ENCODE peak calls at places on chromosomes 5 and 9, in six cellular contexts. C is heart left ventricle, Z is transverse colon, B is prostate gland, H is upper lobe of left lung, S is body of pancreas. G is an unnamed sample.

GRCh38 chr9:135067091-135067710 is 20.3 kb upstream of the OLFM1 start:
- DNase-seq in H (no peak), S (peak; percentile 5), C (no peak), Z (no peak), B (no peak), G (no peak)

GRCh38 chr5:157450024-157450423 is 10.0 kb upstream of the NIPAL4 start:
- DNase-seq in S (no peak), Z (no peak), H (no peak), C (no peak), B (no peak), G (no peak)

GRCh38 chr9:72362680-72363139 is 2.3 kb downstream of the ZFAND5 start:
- DNase-seq in Z (peak; percentile 59), S (peak; percentile 68), B (peak; percentile 80), H (peak; percentile 90), C (peak; percentile 85), G (peak; percentile 90)

GRCh38 chr9:136695955-136696354 is 8.7 kb upstream of the AGPAT2 start:
- DNase-seq in S (peak; percentile 84), B (no peak), H (no peak), Z (peak; percentile 42), C (no peak), G (no peak)

GRCh38 chr5:90017236-90017635 is 392.3 kb downstream of the CETN3 start:
- DNase-seq in H (no peak), B (no peak), Z (no peak), C (no peak), S (no peak), G (no peak)

GRCh38 chr5:88459971-88460370 is 191.3 kb upstream of the TMEM161B start:
- DNase-seq in B (no peak), Z (no peak), H (no peak), C (no peak), S (no peak), G (no peak)

GRCh38 chr5:1668141-1668721 is 131.4 kb downstream of the MRPL36 start:
- DNase-seq in C (no peak), Z (no peak), S (peak; percentile 69), B (no peak), H (no peak), G (no peak)

GRCh38 chr9:74358944-74359343 is 138.2 kb upstream of the RORB start:
- DNase-seq in C (no peak), S (no peak), H (no peak), Z (no peak), B (no peak), G (no peak)

GRCh38 chr5:138544171-138545134 is 1.4 kb upstream of the ETF1 start:
- DNase-seq in B (no peak), H (no peak), Z (peak; percentile 20), S (peak; percentile 28), C (no peak), G (peak; percentile 71)

GRCh38 chr5:141870871-141871270 is 7.3 kb downstream of the PCDH1 start:
- DNase-seq in S (no peak), C (no peak), B (no peak), H (no peak), Z (peak; percentile 67), G (no peak)

GRCh38 chr5:155250601-155251000 is 237.0 kb downstream of the KIF4B start:
- DNase-seq in Z (no peak), B (no peak), S (no peak), H (no peak), C (no peak), G (no peak)

GRCh38 chr9:125095821-125096443 is 47.4 kb downstream of the SCAI start:
- DNase-seq in B (no peak), S (no peak), Z (no peak), H (no peak), C (no peak), G (no peak)

GRCh38 chr5:172769324-172769597 is 1.7 kb downstream of the DUSP1 start:
- DNase-seq in H (no peak), S (no peak), B (no peak), C (no peak), Z (no peak), G (peak; percentile 39)

GRCh38 chr5:57033103-57033502 is 81.2 kb upstream of the MIER3 start:
- DNase-seq in B (no peak), S (peak; percentile 58), H (no peak), Z (peak; percentile 91), C (no peak), G (peak; percentile 43)

GRCh38 chr9:136538599-136539426 is 7.0 kb downstream of the NOTCH1 start:
- DNase-seq in Z (peak; percentile 62), S (no peak), B (peak; percentile 70), H (peak; percentile 68), C (peak; percentile 74), G (no peak)

GRCh38 chr5:98785244-98785643 is 11.8 kb downstream of the RGMB start:
- DNase-seq in H (no peak), Z (no peak), B (no peak), S (no peak), C (no peak), G (no peak)

GRCh38 chr5:14744296-14745187 is 80.0 kb downstream of the OTULIN start:
- DNase-seq in Z (no peak), S (no peak), B (no peak), H (no peak), C (peak; percentile 57), G (no peak)

GRCh38 chr5:151134228-151134627 is 23.4 kb downstream of the ANXA6 start:
- DNase-seq in Z (peak; percentile 46), S (peak; percentile 55), C (no peak), B (peak; percentile 54), H (no peak), G (no peak)

GRCh38 chr5:72407541-72407940 is 87.4 kb downstream of the PTCD2 start:
- DNase-seq in Z (no peak), H (no peak), C (no peak), S (no peak), B (no peak), G (no peak)

GRCh38 chr9:121299467-121300282 is 31.7 kb downstream of the GSN start:
- DNase-seq in B (no peak), S (peak; percentile 53), C (peak; percentile 93), Z (peak; percentile 70), H (peak; percentile 66), G (peak; percentile 71)

GRCh38 chr5:62256161-62257017 is 49.6 kb upstream of the KIF2A start:
- DNase-seq in S (peak; percentile 77), H (no peak), B (no peak), C (no peak), Z (no peak), G (peak; percentile 14)

GRCh38 chr9:101486693-101487442 is 46.8 kb upstream of the RNF20 start:
- DNase-seq in C (peak; percentile 60), H (peak; percentile 24), S (peak; percentile 68), B (peak; percentile 66), Z (peak; percentile 68), G (peak; percentile 63)

GRCh38 chr5:174769005-174769404 is 44.6 kb downstream of the MSX2 start:
- DNase-seq in S (no peak), B (no peak), C (no peak), Z (no peak), H (no peak), G (no peak)

GRCh38 chr5:165227515-165227914 is 1722.1 kb downstream of the MAT2B start:
- DNase-seq in S (no peak), H (no peak), C (no peak), B (no peak), Z (no peak), G (no peak)

GRCh38 chr9:89843591-89843990 is 238.8 kb downstream of the GADD45G start:
- DNase-seq in Z (no peak), C (no peak), H (no peak), B (no peak), S (no peak), G (no peak)

GRCh38 chr9:89844075-89844474 is 239.3 kb downstream of the GADD45G start:
- DNase-seq in C (no peak), Z (no peak), B (no peak), S (no peak), H (peak; percentile 59), G (no peak)

GRCh38 chr9:89841456-89841855 is 236.6 kb downstream of the GADD45G start:
- DNase-seq in Z (no peak), B (no peak), H (no peak), S (no peak), C (no peak), G (no peak)

GRCh38 chr9:89843074-89843473 is 238.3 kb downstream of the GADD45G start:
- DNase-seq in H (no peak), S (no peak), B (no peak), C (no peak), Z (no peak), G (no peak)

DNA sequence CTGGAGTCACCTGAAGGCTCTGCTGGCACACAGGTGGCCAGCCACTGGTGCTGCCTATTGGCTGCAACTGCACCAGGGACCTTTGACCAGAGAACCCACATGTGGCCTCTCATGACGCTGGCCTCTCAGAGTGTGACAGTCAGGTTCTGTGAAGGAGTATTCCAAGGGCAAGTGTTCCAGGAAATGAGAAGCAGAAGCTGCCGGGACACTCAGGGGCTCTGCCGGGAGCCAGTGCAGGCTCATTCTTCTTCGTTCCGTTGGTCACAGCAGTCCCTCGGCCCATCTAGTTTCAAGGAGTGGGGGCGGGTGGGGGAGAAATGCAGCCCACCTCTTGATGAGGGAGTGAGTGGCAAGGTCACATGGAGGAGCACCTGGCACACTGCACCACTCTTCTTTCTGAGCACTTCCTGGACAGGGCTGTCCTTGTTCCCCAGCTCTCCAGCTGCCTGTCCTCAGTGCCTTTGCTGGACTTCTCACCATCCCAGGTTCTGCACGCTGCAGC is 237.5 kb downstream of the GADD45G start:
- DNase-seq in B (no peak), H (peak; percentile 73), S (peak; percentile 61), C (no peak), Z (peak; percentile 49), G (no peak)
- TF ChIP-seq POLR2A in B (no peak), H (peak; percentile 47), S (no peak), C (no peak), Z (peak; percentile 63), G (no peak)

DNA sequence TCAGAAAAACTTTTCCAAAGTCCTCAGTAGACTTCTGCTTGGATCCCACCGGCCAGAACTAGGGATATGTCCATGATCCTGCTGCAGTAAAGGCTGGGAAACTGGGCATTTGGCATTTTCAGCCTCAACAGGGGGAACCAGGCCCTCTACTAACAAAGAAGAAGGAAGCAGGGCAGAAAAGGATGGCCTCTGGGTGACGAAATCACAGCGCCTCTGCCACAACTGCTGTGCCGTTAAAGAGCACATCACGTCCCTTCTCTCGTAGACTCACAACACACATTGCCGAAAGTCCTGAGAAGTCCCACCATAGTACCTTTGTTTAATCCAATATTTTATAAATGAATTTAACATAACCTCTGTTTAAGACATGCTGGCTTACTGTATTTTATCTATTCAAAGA is 10.4 kb upstream of the AFAP1L1 start:
- DNase-seq in Z (no peak), C (no peak), H (no peak), S (no peak), B (no peak), G (no peak)
- TF ChIP-seq POLR2A in Z (no peak), C (no peak), H (no peak), S (no peak), B (no peak), G (no peak)

GRCh38 chr5:43075319-43076293 is 35.5 kb upstream of the ANXA2R start:
- DNase-seq in C (peak; percentile 62), H (no peak), S (no peak), Z (no peak), B (no peak), G (peak; percentile 84)
- TF ChIP-seq POLR2A in C (no peak), H (no peak), S (no peak), Z (no peak), B (no peak), G (peak; percentile 54)

DNA sequence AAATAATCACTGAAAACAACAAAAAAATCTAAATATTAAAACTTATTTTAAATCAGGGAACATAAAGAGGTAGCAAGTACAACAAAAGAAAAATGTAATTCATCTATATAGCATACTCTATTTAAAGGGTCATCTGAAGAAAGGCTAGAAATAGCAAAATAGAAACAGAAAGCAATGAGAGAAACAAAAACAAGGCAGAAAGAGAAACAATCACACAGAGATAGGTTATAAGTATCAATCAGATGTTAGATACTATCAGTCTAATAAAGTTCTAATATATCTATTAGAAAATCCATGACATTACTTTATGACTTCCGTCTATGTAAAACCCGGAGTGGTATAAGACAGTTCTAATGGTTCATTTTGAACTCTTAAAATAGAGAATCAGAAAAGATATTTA is 16.0 kb downstream of the RICTOR start:
- DNase-seq in H (no peak), S (no peak), B (no peak), Z (no peak), C (no peak), G (no peak)
- TF ChIP-seq POLR2A in H (no peak), S (no peak), B (no peak), Z (no peak), C (no peak), G (no peak)

G was measured in erythroblast.